ENCODE peak calls at places on chromosome 15, in eight cellular contexts. One of them, this sample, is unnamed.

GRCh38 chr15:88077249-88077810 is 179.2 kb downstream of the NTRK3 start:
- DNase-seq in T-helper 9 cell: no peak
- DNase-seq in coronary artery: peak
- DNase-seq in HEK293T: no peak
- DNase-seq in Right ventricle myocardium superior: no peak
- DNase-seq in progenitor cell of endocrine pancreas: no peak
- DNase-seq in posterior vena cava: no peak
- DNase-seq in sigmoid colon: no peak
- DNase-seq in this sample: no peak

GRCh38 chr15:65550681-65551098 is 20.4 kb downstream of the HACD3 start:
- DNase-seq in T-helper 9 cell: no peak
- DNase-seq in coronary artery: no peak
- DNase-seq in HEK293T: no peak
- DNase-seq in Right ventricle myocardium superior: no peak
- DNase-seq in progenitor cell of endocrine pancreas: no peak
- DNase-seq in posterior vena cava: no peak
- DNase-seq in sigmoid colon: no peak
- DNase-seq in this sample: no peak

GRCh38 chr15:36458406-36458805 is 121.0 kb upstream of the CDIN1 start:
- DNase-seq in T-helper 9 cell: no peak
- DNase-seq in coronary artery: no peak
- DNase-seq in HEK293T: no peak
- DNase-seq in Right ventricle myocardium superior: no peak
- DNase-seq in progenitor cell of endocrine pancreas: no peak
- DNase-seq in posterior vena cava: no peak
- DNase-seq in sigmoid colon: no peak
- DNase-seq in this sample: no peak

GRCh38 chr15:40567111-40567510 is 2.0 kb upstream of the RPUSD2 start:
- DNase-seq in T-helper 9 cell: no peak
- DNase-seq in coronary artery: no peak
- DNase-seq in HEK293T: no peak
- DNase-seq in Right ventricle myocardium superior: no peak
- DNase-seq in progenitor cell of endocrine pancreas: no peak
- DNase-seq in posterior vena cava: no peak
- DNase-seq in sigmoid colon: no peak
- DNase-seq in this sample: no peak

GRCh38 chr15:67038721-67039120 is 26.7 kb upstream of the SMAD3 start:
- DNase-seq in T-helper 9 cell: no peak
- DNase-seq in coronary artery: no peak
- DNase-seq in HEK293T: no peak
- DNase-seq in Right ventricle myocardium superior: no peak
- DNase-seq in progenitor cell of endocrine pancreas: no peak
- DNase-seq in posterior vena cava: no peak
- DNase-seq in sigmoid colon: no peak
- DNase-seq in this sample: no peak

GRCh38 chr15:71971905-71972304 is 146.0 kb downstream of the MYO9A start:
- DNase-seq in T-helper 9 cell: no peak
- DNase-seq in coronary artery: no peak
- DNase-seq in HEK293T: no peak
- DNase-seq in Right ventricle myocardium superior: no peak
- DNase-seq in progenitor cell of endocrine pancreas: no peak
- DNase-seq in posterior vena cava: no peak
- DNase-seq in sigmoid colon: no peak
- DNase-seq in this sample: no peak

GRCh38 chr15:67198157-67198754 is 56.2 kb downstream of the AAGAB start:
- DNase-seq in T-helper 9 cell: no peak
- DNase-seq in coronary artery: no peak
- DNase-seq in HEK293T: no peak
- DNase-seq in Right ventricle myocardium superior: no peak
- DNase-seq in progenitor cell of endocrine pancreas: no peak
- DNase-seq in posterior vena cava: no peak
- DNase-seq in sigmoid colon: no peak
- DNase-seq in this sample: no peak

GRCh38 chr15:82808634-82809041 is 790 bp upstream of the WHAMM start:
- DNase-seq in T-helper 9 cell: no peak
- DNase-seq in coronary artery: no peak
- DNase-seq in HEK293T: no peak
- DNase-seq in Right ventricle myocardium superior: no peak
- DNase-seq in progenitor cell of endocrine pancreas: no peak
- DNase-seq in posterior vena cava: no peak
- DNase-seq in sigmoid colon: no peak
- DNase-seq in this sample: no peak

GRCh38 chr15:51307325-51307724 is 31.1 kb downstream of the CYP19A1 start:
- DNase-seq in T-helper 9 cell: no peak
- DNase-seq in coronary artery: no peak
- DNase-seq in HEK293T: no peak
- DNase-seq in Right ventricle myocardium superior: no peak
- DNase-seq in progenitor cell of endocrine pancreas: no peak
- DNase-seq in posterior vena cava: no peak
- DNase-seq in sigmoid colon: no peak
- DNase-seq in this sample: no peak

GRCh38 chr15:26771917-26772587 is 814 bp downstream of the GABRB3 start:
- DNase-seq in T-helper 9 cell: no peak
- DNase-seq in coronary artery: no peak
- DNase-seq in HEK293T: no peak
- DNase-seq in Right ventricle myocardium superior: peak
- DNase-seq in progenitor cell of endocrine pancreas: no peak
- DNase-seq in posterior vena cava: no peak
- DNase-seq in sigmoid colon: no peak
- DNase-seq in this sample: no peak

GRCh38 chr15:36926422-36926815 is 173.9 kb downstream of the MEIS2 start:
- DNase-seq in T-helper 9 cell: no peak
- DNase-seq in coronary artery: no peak
- DNase-seq in HEK293T: no peak
- DNase-seq in Right ventricle myocardium superior: no peak
- DNase-seq in progenitor cell of endocrine pancreas: no peak
- DNase-seq in posterior vena cava: no peak
- DNase-seq in sigmoid colon: no peak
- DNase-seq in this sample: no peak

GRCh38 chr15:56965614-56966013 is 47.2 kb downstream of the TCF12 start:
- DNase-seq in T-helper 9 cell: no peak
- DNase-seq in coronary artery: no peak
- DNase-seq in HEK293T: no peak
- DNase-seq in Right ventricle myocardium superior: no peak
- DNase-seq in progenitor cell of endocrine pancreas: no peak
- DNase-seq in posterior vena cava: no peak
- DNase-seq in sigmoid colon: no peak
- DNase-seq in this sample: no peak

GRCh38 chr15:48298914-48299313 is 32.3 kb upstream of the DUT start:
- DNase-seq in T-helper 9 cell: no peak
- DNase-seq in coronary artery: no peak
- DNase-seq in HEK293T: no peak
- DNase-seq in Right ventricle myocardium superior: no peak
- DNase-seq in progenitor cell of endocrine pancreas: no peak
- DNase-seq in posterior vena cava: no peak
- DNase-seq in sigmoid colon: no peak
- DNase-seq in this sample: no peak

GRCh38 chr15:38843736-38844590 is 279.3 kb upstream of the RASGRP1 start:
- DNase-seq in T-helper 9 cell: no peak
- DNase-seq in coronary artery: no peak
- DNase-seq in HEK293T: no peak
- DNase-seq in Right ventricle myocardium superior: no peak
- DNase-seq in progenitor cell of endocrine pancreas: no peak
- DNase-seq in posterior vena cava: no peak
- DNase-seq in sigmoid colon: no peak
- DNase-seq in this sample: no peak

GRCh38 chr15:48062476-48062875 is 58.3 kb upstream of the SLC24A5 start:
- DNase-seq in T-helper 9 cell: no peak
- DNase-seq in coronary artery: no peak
- DNase-seq in HEK293T: peak
- DNase-seq in Right ventricle myocardium superior: no peak
- DNase-seq in progenitor cell of endocrine pancreas: no peak
- DNase-seq in posterior vena cava: no peak
- DNase-seq in sigmoid colon: no peak
- DNase-seq in this sample: no peak

GRCh38 chr15:74302821-74303359 is 64.6 kb downstream of the CYP11A1 start:
- DNase-seq in T-helper 9 cell: peak
- DNase-seq in coronary artery: no peak
- DNase-seq in HEK293T: peak
- DNase-seq in Right ventricle myocardium superior: no peak
- DNase-seq in progenitor cell of endocrine pancreas: peak
- DNase-seq in posterior vena cava: no peak
- DNase-seq in sigmoid colon: peak
- DNase-seq in this sample: no peak

GRCh38 chr15:25787855-25788521 is 75.1 kb downstream of the ATP10A start:
- DNase-seq in T-helper 9 cell: no peak
- DNase-seq in coronary artery: no peak
- DNase-seq in HEK293T: no peak
- DNase-seq in Right ventricle myocardium superior: peak
- DNase-seq in progenitor cell of endocrine pancreas: no peak
- DNase-seq in posterior vena cava: peak
- DNase-seq in sigmoid colon: peak
- DNase-seq in this sample: no peak

GRCh38 chr15:70280781-70281180 is 183.1 kb upstream of the TLE3 start:
- DNase-seq in T-helper 9 cell: no peak
- DNase-seq in coronary artery: peak
- DNase-seq in HEK293T: no peak
- DNase-seq in Right ventricle myocardium superior: no peak
- DNase-seq in progenitor cell of endocrine pancreas: no peak
- DNase-seq in posterior vena cava: peak
- DNase-seq in sigmoid colon: no peak
- DNase-seq in this sample: no peak

GRCh38 chr15:38307251-38307650 is 54.6 kb downstream of the SPRED1 start:
- DNase-seq in T-helper 9 cell: no peak
- DNase-seq in coronary artery: no peak
- DNase-seq in HEK293T: no peak
- DNase-seq in Right ventricle myocardium superior: no peak
- DNase-seq in progenitor cell of endocrine pancreas: no peak
- DNase-seq in posterior vena cava: no peak
- DNase-seq in sigmoid colon: no peak
- DNase-seq in this sample: no peak

GRCh38 chr15:78103406-78104118 is 11.2 kb downstream of the SH2D7 start:
- DNase-seq in T-helper 9 cell: peak
- DNase-seq in coronary artery: no peak
- DNase-seq in HEK293T: no peak
- DNase-seq in Right ventricle myocardium superior: no peak
- DNase-seq in progenitor cell of endocrine pancreas: no peak
- DNase-seq in posterior vena cava: no peak
- DNase-seq in sigmoid colon: peak
- DNase-seq in this sample: peak

GRCh38 chr15:101652783-101653430 is 726 bp upstream of the TM2D3 start:
- DNase-seq in T-helper 9 cell: no peak
- DNase-seq in coronary artery: no peak
- DNase-seq in HEK293T: no peak
- DNase-seq in Right ventricle myocardium superior: peak
- DNase-seq in progenitor cell of endocrine pancreas: peak
- DNase-seq in posterior vena cava: no peak
- DNase-seq in sigmoid colon: peak
- DNase-seq in this sample: no peak

GRCh38 chr15:65796610-65797012 is 4.5 kb upstream of the DENND4A start:
- DNase-seq in T-helper 9 cell: no peak
- DNase-seq in coronary artery: no peak
- DNase-seq in HEK293T: no peak
- DNase-seq in Right ventricle myocardium superior: no peak
- DNase-seq in progenitor cell of endocrine pancreas: no peak
- DNase-seq in posterior vena cava: no peak
- DNase-seq in sigmoid colon: no peak
- DNase-seq in this sample: no peak

GRCh38 chr15:97875513-97876285 is 84.8 kb upstream of the ARRDC4 start:
- DNase-seq in T-helper 9 cell: no peak
- DNase-seq in coronary artery: no peak
- DNase-seq in HEK293T: no peak
- DNase-seq in Right ventricle myocardium superior: peak
- DNase-seq in progenitor cell of endocrine pancreas: no peak
- DNase-seq in posterior vena cava: no peak
- DNase-seq in sigmoid colon: no peak
- DNase-seq in this sample: no peak

GRCh38 chr15:89998923-89999675 is 2.0 kb upstream of the ZNF710 start:
- DNase-seq in T-helper 9 cell: no peak
- DNase-seq in coronary artery: no peak
- DNase-seq in HEK293T: no peak
- DNase-seq in Right ventricle myocardium superior: no peak
- DNase-seq in progenitor cell of endocrine pancreas: no peak
- DNase-seq in posterior vena cava: no peak
- DNase-seq in sigmoid colon: no peak
- DNase-seq in this sample: no peak

GRCh38 chr15:63059573-63060216 is 17.1 kb downstream of the TPM1 start:
- DNase-seq in T-helper 9 cell: no peak
- DNase-seq in coronary artery: no peak
- DNase-seq in HEK293T: no peak
- DNase-seq in Right ventricle myocardium superior: no peak
- DNase-seq in progenitor cell of endocrine pancreas: no peak
- DNase-seq in posterior vena cava: no peak
- DNase-seq in sigmoid colon: no peak
- DNase-seq in this sample: no peak

GRCh38 chr15:65335278-65336055 is 31.0 kb downstream of the RNU5B-1 start:
- DNase-seq in T-helper 9 cell: no peak
- DNase-seq in coronary artery: no peak
- DNase-seq in HEK293T: no peak
- DNase-seq in Right ventricle myocardium superior: no peak
- DNase-seq in progenitor cell of endocrine pancreas: no peak
- DNase-seq in posterior vena cava: peak
- DNase-seq in sigmoid colon: no peak
- DNase-seq in this sample: no peak

GRCh38 chr15:71705151-71705550 is 105.2 kb upstream of the NR2E3 start:
- DNase-seq in T-helper 9 cell: no peak
- DNase-seq in coronary artery: no peak
- DNase-seq in HEK293T: no peak
- DNase-seq in Right ventricle myocardium superior: no peak
- DNase-seq in progenitor cell of endocrine pancreas: no peak
- DNase-seq in posterior vena cava: no peak
- DNase-seq in sigmoid colon: no peak
- DNase-seq in this sample: no peak

GRCh38 chr15:65576669-65577068 is 34.3 kb downstream of the INTS14 start:
- DNase-seq in T-helper 9 cell: no peak
- DNase-seq in coronary artery: no peak
- DNase-seq in HEK293T: no peak
- DNase-seq in Right ventricle myocardium superior: no peak
- DNase-seq in progenitor cell of endocrine pancreas: no peak
- DNase-seq in posterior vena cava: no peak
- DNase-seq in sigmoid colon: no peak
- DNase-seq in this sample: no peak

GRCh38 chr15:93088200-93088980 is 621 bp downstream of the RGMA start:
- DNase-seq in T-helper 9 cell: no peak
- DNase-seq in coronary artery: no peak
- DNase-seq in HEK293T: peak
- DNase-seq in Right ventricle myocardium superior: peak
- DNase-seq in progenitor cell of endocrine pancreas: peak
- DNase-seq in posterior vena cava: no peak
- DNase-seq in sigmoid colon: peak
- DNase-seq in this sample: peak

GRCh38 chr15:31102049-31102321 is 460 bp upstream of the TRPM1 start:
- DNase-seq in T-helper 9 cell: no peak
- DNase-seq in coronary artery: no peak
- DNase-seq in HEK293T: no peak
- DNase-seq in Right ventricle myocardium superior: no peak
- DNase-seq in progenitor cell of endocrine pancreas: no peak
- DNase-seq in posterior vena cava: no peak
- DNase-seq in sigmoid colon: no peak
- DNase-seq in this sample: no peak

GRCh38 chr15:80791004-80791403 is 11.8 kb downstream of the CEMIP start:
- DNase-seq in T-helper 9 cell: no peak
- DNase-seq in coronary artery: no peak
- DNase-seq in HEK293T: no peak
- DNase-seq in Right ventricle myocardium superior: no peak
- DNase-seq in progenitor cell of endocrine pancreas: no peak
- DNase-seq in posterior vena cava: no peak
- DNase-seq in sigmoid colon: no peak
- DNase-seq in this sample: no peak

GRCh38 chr15:60994842-60995495 is 234.1 kb downstream of the RORA start:
- DNase-seq in T-helper 9 cell: no peak
- DNase-seq in coronary artery: no peak
- DNase-seq in HEK293T: no peak
- DNase-seq in Right ventricle myocardium superior: peak
- DNase-seq in progenitor cell of endocrine pancreas: no peak
- DNase-seq in posterior vena cava: no peak
- DNase-seq in sigmoid colon: no peak
- DNase-seq in this sample: no peak

GRCh38 chr15:59587085-59587826 is 24.3 kb upstream of the GCNT3 start:
- DNase-seq in T-helper 9 cell: no peak
- DNase-seq in coronary artery: no peak
- DNase-seq in HEK293T: no peak
- DNase-seq in Right ventricle myocardium superior: no peak
- DNase-seq in progenitor cell of endocrine pancreas: no peak
- DNase-seq in posterior vena cava: no peak
- DNase-seq in sigmoid colon: no peak
- DNase-seq in this sample: no peak

GRCh38 chr15:92810418-92811138 is 89.5 kb upstream of the CHD2 start:
- DNase-seq in T-helper 9 cell: no peak
- DNase-seq in coronary artery: no peak
- DNase-seq in HEK293T: peak
- DNase-seq in Right ventricle myocardium superior: peak
- DNase-seq in progenitor cell of endocrine pancreas: no peak
- DNase-seq in posterior vena cava: no peak
- DNase-seq in sigmoid colon: peak
- DNase-seq in this sample: peak